ENCODE peak calls at places on chromosomes 5 and 9, in five cellular contexts. Z is HCT116, G is PC-3, P is neural progenitor cell, C is GM23248. L is an unnamed sample.

GRCh38 chr9:10238087-10238486 is 374.7 kb downstream of the PTPRD start:
- DNase-seq in Z (no peak), P (no peak), G (no peak), C (no peak), L (no peak)

GRCh38 chr9:92044945-92045344 is 70.3 kb downstream of the SPTLC1 start:
- DNase-seq in C (no peak), G (no peak), P (no peak), Z (no peak), L (no peak)

GRCh38 chr5:65411356-65411755 is 70.4 kb downstream of the ADAMTS6 start:
- DNase-seq in Z (no peak), G (no peak), P (no peak), C (no peak), L (no peak)

GRCh38 chr9:120692901-120693573 is 21.2 kb downstream of the MEGF9 start:
- DNase-seq in C (peak), P (no peak), G (no peak), Z (no peak), L (no peak)

GRCh38 chr9:33076031-33076359 is 479 bp downstream of the SMU1 start:
- DNase-seq in C (peak), G (no peak), Z (no peak), P (peak), L (peak)

GRCh38 chr5:33313150-33313549 is 127.6 kb upstream of the TARS1 start:
- DNase-seq in G (peak), C (peak), Z (peak), P (no peak), L (no peak)

GRCh38 chr5:107294151-107294550 is 376.6 kb downstream of the EFNA5 start:
- DNase-seq in G (no peak), Z (no peak), C (no peak), P (no peak), L (no peak)

GRCh38 chr5:81233080-81233634 is at the start of gene CKMT2:
- DNase-seq in Z (no peak), G (no peak), C (peak), P (peak), L (no peak)

GRCh38 chr9:127878001-127878651 is 651 bp upstream of the AK1 start:
- DNase-seq in G (no peak), C (no peak), Z (no peak), P (peak), L (no peak)

GRCh38 chr9:82148849-82149544 is 160.4 kb downstream of the SPATA31D1 start:
- DNase-seq in P (no peak), G (no peak), C (peak), Z (no peak), L (no peak)

GRCh38 chr5:14743601-14744295 is 79.2 kb downstream of the OTULIN start:
- DNase-seq in C (peak), P (peak), G (peak), Z (no peak), L (no peak)

GRCh38 chr5:130138406-130139060 is 234.3 kb downstream of the CHSY3 start:
- DNase-seq in Z (no peak), P (no peak), C (peak), G (peak), L (no peak)

GRCh38 chr9:117315236-117315635 is 99.6 kb downstream of the ASTN2 start:
- DNase-seq in G (no peak), C (no peak), Z (no peak), P (no peak), L (no peak)

GRCh38 chr5:159218595-159219023 is 9.3 kb upstream of the RNF145 start:
- DNase-seq in P (no peak), C (peak), G (no peak), Z (no peak), L (no peak)

GRCh38 chr5:63916786-63917185 is 45.5 kb downstream of the HTR1A start:
- DNase-seq in Z (no peak), G (peak), C (peak), P (no peak), L (no peak)

GRCh38 chr9:102087141-102087540 is 348.7 kb upstream of the GRIN3A start:
- DNase-seq in P (peak), Z (no peak), C (no peak), G (no peak), L (no peak)

GRCh38 chr9:21583628-21584027 is 101.5 kb upstream of the IFNE start:
- DNase-seq in G (no peak), C (no peak), P (no peak), Z (no peak), L (no peak)

GRCh38 chr9:137127301-137128157 is 11.4 kb upstream of the GRIN1 start:
- DNase-seq in Z (no peak), C (peak), P (no peak), G (peak), L (peak)

GRCh38 chr9:82191082-82191481 is 202.5 kb downstream of the SPATA31D1 start:
- DNase-seq in P (no peak), G (no peak), Z (no peak), C (no peak), L (peak)

GRCh38 chr9:80605129-80605528 is 1033.4 kb downstream of the TLE4 start:
- DNase-seq in G (peak), Z (no peak), C (peak), P (peak), L (no peak)

GRCh38 chr5:138466900-138467710 is 1.8 kb downstream of the EGR1 start:
- DNase-seq in C (peak), P (no peak), Z (no peak), G (no peak), L (no peak)

GRCh38 chr9:123048748-123049147 is 15.3 kb downstream of the GPR21 start:
- DNase-seq in Z (no peak), P (no peak), C (peak), G (no peak), L (no peak)

GRCh38 chr5:109180668-109181067 is 229.1 kb downstream of the PJA2 start:
- DNase-seq in C (no peak), P (no peak), Z (no peak), G (no peak), L (no peak)

GRCh38 chr5:144549580-144549979 is 378.9 kb downstream of the KCTD16 start:
- DNase-seq in G (no peak), P (no peak), Z (no peak), C (peak), L (no peak)

GRCh38 chr9:110241491-110242321 is 14.6 kb downstream of the TXN start:
- DNase-seq in C (peak), G (no peak), Z (no peak), P (no peak), L (no peak)

GRCh38 chr5:123164019-123164418 is 75.0 kb downstream of the PRDM6 start:
- DNase-seq in G (no peak), Z (no peak), C (peak), P (no peak), L (no peak)

GRCh38 chr5:133934822-133935793 is 33.3 kb downstream of the C5orf15 start:
- DNase-seq in G (no peak), P (no peak), Z (no peak), C (no peak), L (no peak)

GRCh38 chr9:132743886-132744544 is 73.8 kb downstream of the GTF3C4 start:
- DNase-seq in Z (no peak), G (no peak), C (peak), P (peak), L (no peak)

GRCh38 chr5:36422957-36423356 is 121.3 kb upstream of the RANBP3L start:
- DNase-seq in Z (no peak), C (peak), P (no peak), G (peak), L (no peak)

GRCh38 chr9:35114113-35114847 is 1.4 kb downstream of the ATOSB start:
- DNase-seq in P (peak), G (peak), C (peak), Z (peak), L (peak)

GRCh38 chr9:123382659-123383511 is 26.9 kb downstream of the CRB2 start:
- DNase-seq in Z (no peak), C (no peak), G (no peak), P (no peak), L (no peak)

GRCh38 chr5:169547508-169547907 is 36.1 kb upstream of the SPDL1 start:
- DNase-seq in G (peak), P (no peak), C (peak), Z (no peak), L (no peak)

GRCh38 chr5:138974227-138975063 is 99.3 kb upstream of the LRRTM2 start:
- DNase-seq in G (no peak), P (peak), C (peak), Z (no peak), L (no peak)

GRCh38 chr9:93452710-93453046 is 703 bp downstream of the FAM120AOS start:
- DNase-seq in C (peak), P (peak), G (peak), Z (no peak), L (peak)

GRCh38 chr5:54895816-54896341 is 89.5 kb downstream of the ESM1 start:
- DNase-seq in G (peak), P (peak), Z (peak), C (peak), L (peak)
- TF ChIP-seq EZH2phosphoT487 in G (no peak), P (no peak), Z (no peak), C (no peak), L (no peak)

GRCh38 chr5:180352116-180352975 is 790 bp downstream of the GFPT2 start:
- DNase-seq in G (no peak), P (peak), Z (no peak), C (peak), L (no peak)

GRCh38 chr5:180353963-180354574 is 933 bp upstream of the GFPT2 start:
- DNase-seq in Z (no peak), P (no peak), C (no peak), G (no peak), L (no peak)

GRCh38 chr5:180352976-180353225 is 235 bp downstream of the GFPT2 start:
- DNase-seq in C (no peak), Z (no peak), P (no peak), G (no peak), L (no peak)

GRCh38 chr5:180354966-180355365 is 1.8 kb upstream of the GFPT2 start:
- DNase-seq in G (no peak), P (no peak), C (no peak), Z (no peak), L (no peak)

GRCh38 chr5:180353226-180353962 is at the start of gene GFPT2:
- DNase-seq in C (peak), P (peak), G (peak), Z (no peak), L (no peak)
- TF ChIP-seq EZH2 in C (no peak), P (peak), G (no peak), Z (no peak), L (no peak)

GRCh38 chr9:87640385-87640795 is 85.5 kb upstream of the CTSL start:
- DNase-seq in P (no peak), G (no peak), C (no peak), Z (no peak), L (no peak)
- TF ChIP-seq EZH2phosphoT487 in P (no peak), G (no peak), C (no peak), Z (no peak), L (no peak)

GRCh38 chr5:77644443-77645157 is 6.1 kb upstream of the OTP start:
- DNase-seq in Z (no peak), P (peak), C (no peak), G (no peak), L (no peak)
- TF ChIP-seq EZH2 in Z (no peak), P (peak), C (peak), G (no peak), L (no peak)

DNA sequence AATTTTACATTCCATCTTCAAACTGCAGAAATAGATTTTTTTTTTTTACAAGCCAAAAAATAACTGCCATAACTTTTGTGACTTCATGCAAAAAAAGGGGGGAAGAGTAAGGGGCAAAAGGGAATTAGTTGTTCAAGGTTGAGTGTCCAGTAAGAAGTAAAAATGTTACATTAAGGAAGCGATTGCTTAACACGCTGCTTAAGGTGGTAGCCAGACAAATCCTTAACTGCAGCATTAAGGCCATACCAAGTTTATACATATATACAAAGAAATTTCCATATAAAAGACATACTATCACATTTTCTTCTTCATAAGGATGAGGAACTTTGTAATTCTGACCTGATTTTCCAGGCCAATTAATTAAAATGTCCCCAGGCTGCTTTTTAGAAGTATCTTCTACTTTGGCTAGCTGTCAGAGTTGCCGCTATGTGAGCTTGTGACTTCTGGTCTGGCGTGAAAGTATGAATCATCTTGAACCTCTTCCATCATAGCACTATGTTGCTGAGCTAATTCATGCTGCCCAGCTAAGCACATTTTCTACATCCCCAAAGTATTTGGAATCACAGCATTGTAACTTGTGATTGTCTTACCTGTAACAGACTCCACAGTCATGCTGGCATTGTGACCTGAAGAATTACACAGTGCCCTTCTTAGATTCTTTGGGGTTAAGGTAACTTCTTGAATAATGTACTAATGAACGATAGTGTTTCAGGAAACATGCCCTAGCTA is 40.0 kb downstream of the G3BP1 start:
- DNase-seq in P (no peak), Z (no peak), C (peak), G (no peak), L (no peak)
- TF ChIP-seq EZH2phosphoT487 in P (no peak), Z (no peak), C (no peak), G (no peak), L (no peak)

GRCh38 chr5:150166193-150167162 is at the start of gene CDX1:
- DNase-seq in C (no peak), Z (no peak), P (no peak), G (no peak), L (no peak)
- TF ChIP-seq EZH2 in C (no peak), Z (no peak), P (peak), G (no peak), L (no peak)

L was measured in MM.1S.